ENCODE peak calls at places on chromosomes 16 and 17, in five cellular contexts. X, N, Q, F and M are unnamed samples.

GRCh38 chr16:74582984-74583383 is 23.9 kb downstream of the GLG1 start:
- DNase-seq in X (no peak), Q (no peak), F (no peak), N (no peak), M (no peak)

GRCh38 chr16:21072976-21073375 is 77.7 kb downstream of the DNAH3 start:
- DNase-seq in Q (no peak), X (no peak), N (no peak), F (no peak), M (no peak)

GRCh38 chr17:66580601-66581385 is 254.1 kb upstream of the CACNG5 start:
- DNase-seq in X (peak; percentile 55), N (no peak), F (peak; percentile 13), Q (no peak), M (peak; percentile 57)

GRCh38 chr17:64063088-64063487 is 42.7 kb upstream of the ICAM2 start:
- DNase-seq in Q (no peak), N (no peak), X (no peak), F (no peak), M (no peak)

GRCh38 chr17:73155410-73156165 is 9.2 kb upstream of the SSTR2 start:
- DNase-seq in N (no peak), X (no peak), F (no peak), Q (no peak), M (no peak)

GRCh38 chr16:86726340-86726739 is 148.0 kb downstream of the FOXL1 start:
- DNase-seq in X (no peak), N (no peak), F (no peak), Q (no peak), M (no peak)

GRCh38 chr16:30136971-30137601 is 14.1 kb upstream of the MAPK3 start:
- DNase-seq in F (no peak), X (no peak), N (no peak), Q (no peak), M (no peak)

GRCh38 chr16:81901483-81901882 is 109.8 kb downstream of the SDR42E1 start:
- DNase-seq in Q (no peak), F (no peak), X (no peak), N (no peak), M (no peak)

GRCh38 chr16:51535591-51535990 is 384.5 kb upstream of the SALL1 start:
- DNase-seq in X (no peak), Q (no peak), F (no peak), N (no peak), M (no peak)

GRCh38 chr17:73325527-73325842 is 13.7 kb upstream of the CDC42EP4 start:
- DNase-seq in F (no peak), N (no peak), X (peak; percentile 64), Q (no peak), M (no peak)

GRCh38 chr16:85652431-85653221 is 36.1 kb downstream of the GINS2 start:
- DNase-seq in N (no peak), X (peak; percentile 87), F (no peak), Q (peak; percentile 82), M (peak; percentile 58)

GRCh38 chr16:70523621-70524405 is at the start of gene SF3B3:
- DNase-seq in Q (peak; percentile 78), X (peak; percentile 63), N (peak; percentile 57), F (peak; percentile 42), M (peak; percentile 71)

GRCh38 chr16:86016201-86016965 is 117.4 kb downstream of the IRF8 start:
- DNase-seq in Q (no peak), X (peak; percentile 27), F (peak; percentile 25), N (no peak), M (peak; percentile 48)

GRCh38 chr17:79625706-79626105 is 14.9 kb upstream of the RBFOX3 start:
- DNase-seq in N (no peak), Q (peak; percentile 15), F (no peak), X (no peak), M (no peak)

GRCh38 chr16:2250652-2251280 is 621 bp downstream of the ECI1 start:
- DNase-seq in Q (no peak), N (peak; percentile 29), X (peak; percentile 50), F (no peak), M (peak; percentile 58)

GRCh38 chr17:31446195-31446967 is 54.9 kb downstream of the RAB11FIP4 start:
- DNase-seq in X (no peak), Q (no peak), F (no peak), N (no peak), M (no peak)

GRCh38 chr17:77884019-77884418 is 74.5 kb upstream of the TNRC6C start:
- DNase-seq in N (no peak), Q (no peak), X (no peak), F (no peak), M (no peak)

GRCh38 chr16:30063893-30064745 is 1.4 kb upstream of the ALDOA start:
- DNase-seq in Q (peak; percentile 83), N (peak; percentile 31), X (peak; percentile 71), F (no peak), M (peak; percentile 81)

GRCh38 chr17:8359769-8360168 is 16.7 kb downstream of the KRABD2 start:
- DNase-seq in Q (no peak), F (no peak), X (peak; percentile 40), N (no peak), M (no peak)

GRCh38 chr17:48153711-48154642 is 46.4 kb downstream of the SNX11 start:
- DNase-seq in F (peak; percentile 12), N (no peak), X (peak; percentile 36), Q (no peak), M (peak; percentile 74)

GRCh38 chr17:55540414-55541091 is 29.3 kb upstream of the SMIM36 start:
- DNase-seq in Q (no peak), X (no peak), N (no peak), F (no peak), M (no peak)

GRCh38 chr17:62109378-62109902 is 44.4 kb upstream of the MED13 start:
- DNase-seq in N (peak; percentile 5), Q (peak; percentile 33), X (peak; percentile 59), F (peak; percentile 82), M (peak; percentile 73)

GRCh38 chr17:6204203-6204722 is 134.1 kb downstream of the WSCD1 start:
- DNase-seq in N (no peak), F (no peak), X (no peak), Q (no peak), M (no peak)

GRCh38 chr17:80070375-80071115 is 30.8 kb upstream of the GAA start:
- DNase-seq in N (no peak), Q (peak; percentile 57), X (peak; percentile 27), F (no peak), M (no peak)

GRCh38 chr17:75266315-75267145 is 4.5 kb downstream of the MIF4GD start:
- DNase-seq in Q (no peak), X (no peak), N (no peak), F (no peak), M (no peak)

GRCh38 chr17:51507444-51507843 is 247.1 kb downstream of the UTP18 start:
- DNase-seq in F (no peak), N (no peak), X (no peak), Q (no peak), M (no peak)

GRCh38 chr17:17305282-17305801 is 2.2 kb downstream of the NT5M start:
- DNase-seq in X (no peak), N (no peak), Q (no peak), F (no peak), M (peak; percentile 30)

GRCh38 chr17:3740611-3741073 is 16.9 kb downstream of the HASPIN start:
- DNase-seq in Q (no peak), X (no peak), F (no peak), N (no peak), M (no peak)

GRCh38 chr17:82370471-82371332 is 863 bp upstream of the UTS2R start:
- DNase-seq in Q (no peak), N (no peak), F (no peak), X (no peak), M (no peak)

DNA sequence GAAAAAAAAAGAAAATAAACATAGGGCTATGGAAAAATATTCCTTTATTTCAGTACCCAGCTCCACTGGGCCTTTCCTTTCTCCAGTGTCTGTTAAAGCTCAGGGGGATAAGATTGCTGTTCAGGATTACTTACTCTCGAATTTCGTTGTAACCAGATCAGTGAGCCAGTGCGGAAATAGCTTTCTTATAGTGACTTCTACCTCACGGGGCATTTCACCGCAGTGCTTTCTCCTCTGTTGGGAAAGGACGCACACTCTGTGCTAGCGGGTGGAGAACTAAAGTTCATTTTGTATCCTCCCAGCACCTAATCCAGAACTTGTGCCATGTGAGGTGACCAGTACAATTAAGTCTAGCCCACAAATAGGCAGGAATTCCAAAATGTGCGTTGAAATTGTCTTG is 38.3 kb downstream of the RPA1 start:
- DNase-seq in N (no peak), X (no peak), Q (no peak), F (no peak), M (no peak)
- TF ChIP-seq CTCF in N (no peak), X (no peak), Q (no peak), F (no peak), M (no peak)

GRCh38 chr17:44113382-44113781 is 10.1 kb downstream of the HDAC5 start:
- DNase-seq in F (no peak), X (no peak), Q (no peak), N (no peak), M (no peak)

GRCh38 chr17:44117351-44117750 is 6.1 kb downstream of the HDAC5 start:
- DNase-seq in Q (no peak), X (no peak), N (no peak), F (no peak), M (no peak)

GRCh38 chr17:44113868-44114840 is 9.3 kb downstream of the HDAC5 start:
- DNase-seq in X (no peak), F (no peak), Q (no peak), N (no peak), M (no peak)

GRCh38 chr17:44118427-44119050 is 4.9 kb downstream of the HDAC5 start:
- DNase-seq in Q (no peak), X (no peak), F (no peak), N (no peak), M (no peak)

DNA sequence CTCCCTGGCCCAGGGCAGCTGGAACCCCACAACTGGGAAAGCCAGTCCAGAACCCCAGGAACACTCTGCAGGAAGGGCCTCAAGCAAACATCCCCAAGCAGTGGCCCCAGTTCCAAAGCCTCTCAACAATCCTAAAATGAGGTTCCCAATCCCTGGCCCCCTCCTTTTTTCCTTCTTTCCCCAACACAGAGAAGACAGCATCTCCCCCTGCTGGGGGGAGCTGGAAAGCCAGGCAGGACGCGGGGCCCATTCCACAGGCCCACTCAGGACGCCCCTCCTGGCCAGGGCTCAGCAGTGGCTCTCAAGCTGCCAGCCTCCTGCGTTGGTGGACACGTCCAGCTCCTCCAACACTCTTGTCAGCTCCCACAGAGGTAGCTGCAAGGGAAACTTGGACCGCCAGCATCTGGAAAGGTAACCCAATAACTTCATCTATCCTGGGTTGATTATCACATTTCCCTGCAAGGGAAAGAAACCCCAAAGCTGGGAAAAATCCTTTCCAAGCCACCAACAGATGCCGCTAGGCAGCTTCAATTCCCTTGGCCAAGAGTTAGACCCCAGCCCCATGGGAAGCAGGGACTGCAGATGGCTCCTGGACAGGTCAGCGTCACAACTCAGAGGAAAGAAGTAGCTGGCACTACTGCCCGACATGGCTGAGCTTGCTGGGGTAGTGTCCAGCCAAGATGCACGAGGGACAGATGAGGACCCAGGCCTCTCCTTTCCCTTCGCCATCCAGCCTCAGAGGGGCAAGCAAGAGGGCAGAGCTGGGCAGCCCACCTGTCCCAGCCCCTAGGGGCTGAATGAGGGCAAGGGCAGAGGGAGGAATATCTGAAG is 7.6 kb downstream of the HDAC5 start:
- DNase-seq in F (no peak), X (no peak), N (no peak), Q (peak; percentile 67), M (no peak)
- H3K4me1 ChIP-seq in F (peaks cover 12% of the 10 kb centered on the region), X (peaks cover 16% of the 10 kb centered on the region), N (peaks cover 23% of the 10 kb centered on the region), Q (peaks cover 19% of the 10 kb centered on the region), M (peaks cover 13% of the 10 kb centered on the region)

GRCh38 chr16:383326-384020 is 1.7 kb upstream of the PGAP6 start:
- DNase-seq in Q (peak; percentile 43), N (no peak), X (no peak), F (no peak), M (peak; percentile 82)
- H3K4me3 ChIP-seq in Q (no peak overlapping the region), N (peak overlapping the region; percentile 74), X (no peak overlapping the region), F (peak overlapping the region; percentile 83), M (peak overlapping the region; percentile 95)

GRCh38 chr17:43790311-43790940 is 10.2 kb downstream of the CFAP97D1 start:
- DNase-seq in X (no peak), N (no peak), F (no peak), Q (no peak), M (no peak)
- TF ChIP-seq CTCF in X (no peak), N (no peak), F (peak; percentile 46), Q (no peak), M (no peak)